ENCODE peak calls at places on chromosomes 1 and 21, in six cellular contexts. One of them, this sample, is unnamed.

GRCh38 chr21:44687671-44688070 is 5.7 kb upstream of the KRTAP12-1 start:
- DNase-seq in WTC11: no peak
- DNase-seq in HCT116: no peak
- DNase-seq in stimulated activated naive CD4-positive, alpha-beta T cell: no peak
- DNase-seq in activated CD4-positive, CD25-positive, alpha-beta regulatory T cell treated with anti-CD3 and anti-CD28 coated beads, Interleukin-2, amount 50 U/mL, for 16 hours: no peak
- DNase-seq in hepatocyte: no peak
- DNase-seq in this sample: no peak

GRCh38 chr1:234602334-234603220 is 7.4 kb downstream of the IRF2BP2 start:
- DNase-seq in stimulated activated naive CD4-positive, alpha-beta T cell: no peak
- DNase-seq in activated CD4-positive, CD25-positive, alpha-beta regulatory T cell treated with anti-CD3 and anti-CD28 coated beads, Interleukin-2, amount 50 U/mL, for 16 hours: no peak
- DNase-seq in WTC11: no peak
- DNase-seq in hepatocyte: peak; percentile 83
- DNase-seq in HCT116: peak; percentile 88
- DNase-seq in this sample: no peak

GRCh38 chr1:166675213-166675612 is 164.1 kb upstream of the POGK start:
- DNase-seq in activated CD4-positive, CD25-positive, alpha-beta regulatory T cell treated with anti-CD3 and anti-CD28 coated beads, Interleukin-2, amount 50 U/mL, for 16 hours: no peak
- DNase-seq in WTC11: no peak
- DNase-seq in stimulated activated naive CD4-positive, alpha-beta T cell: no peak
- DNase-seq in hepatocyte: no peak
- DNase-seq in HCT116: no peak
- DNase-seq in this sample: no peak

GRCh38 chr21:14752006-14752909 is 206.1 kb upstream of the SAMSN1 start:
- DNase-seq in hepatocyte: no peak
- DNase-seq in WTC11: no peak
- DNase-seq in activated CD4-positive, CD25-positive, alpha-beta regulatory T cell treated with anti-CD3 and anti-CD28 coated beads, Interleukin-2, amount 50 U/mL, for 16 hours: no peak
- DNase-seq in HCT116: no peak
- DNase-seq in stimulated activated naive CD4-positive, alpha-beta T cell: no peak
- DNase-seq in this sample: no peak

GRCh38 chr1:230899845-230900251 is 31.5 kb upstream of the C1orf198 start:
- DNase-seq in activated CD4-positive, CD25-positive, alpha-beta regulatory T cell treated with anti-CD3 and anti-CD28 coated beads, Interleukin-2, amount 50 U/mL, for 16 hours: no peak
- DNase-seq in hepatocyte: no peak
- DNase-seq in HCT116: no peak
- DNase-seq in WTC11: no peak
- DNase-seq in stimulated activated naive CD4-positive, alpha-beta T cell: no peak
- DNase-seq in this sample: no peak

GRCh38 chr1:184160942-184161698 is 109.6 kb downstream of the TSEN15 start:
- DNase-seq in hepatocyte: no peak
- DNase-seq in activated CD4-positive, CD25-positive, alpha-beta regulatory T cell treated with anti-CD3 and anti-CD28 coated beads, Interleukin-2, amount 50 U/mL, for 16 hours: no peak
- DNase-seq in HCT116: no peak
- DNase-seq in WTC11: no peak
- DNase-seq in stimulated activated naive CD4-positive, alpha-beta T cell: no peak
- DNase-seq in this sample: no peak

GRCh38 chr1:15167386-15167785 is 13.8 kb downstream of the TMEM51 start:
- DNase-seq in WTC11: no peak
- DNase-seq in hepatocyte: no peak
- DNase-seq in HCT116: no peak
- DNase-seq in activated CD4-positive, CD25-positive, alpha-beta regulatory T cell treated with anti-CD3 and anti-CD28 coated beads, Interleukin-2, amount 50 U/mL, for 16 hours: no peak
- DNase-seq in stimulated activated naive CD4-positive, alpha-beta T cell: no peak
- DNase-seq in this sample: no peak

GRCh38 chr1:244447024-244447423 is 4.7 kb downstream of the ADSS2 start:
- DNase-seq in hepatocyte: no peak
- DNase-seq in WTC11: no peak
- DNase-seq in activated CD4-positive, CD25-positive, alpha-beta regulatory T cell treated with anti-CD3 and anti-CD28 coated beads, Interleukin-2, amount 50 U/mL, for 16 hours: no peak
- DNase-seq in stimulated activated naive CD4-positive, alpha-beta T cell: no peak
- DNase-seq in HCT116: no peak
- DNase-seq in this sample: no peak

GRCh38 chr1:26965628-26966027 is 5.4 kb upstream of the KDF1 start:
- DNase-seq in WTC11: no peak
- DNase-seq in stimulated activated naive CD4-positive, alpha-beta T cell: no peak
- DNase-seq in hepatocyte: no peak
- DNase-seq in HCT116: no peak
- DNase-seq in activated CD4-positive, CD25-positive, alpha-beta regulatory T cell treated with anti-CD3 and anti-CD28 coated beads, Interleukin-2, amount 50 U/mL, for 16 hours: no peak
- DNase-seq in this sample: no peak

GRCh38 chr1:9900142-9901043 is 9.7 kb downstream of the CTNNBIP1 start:
- DNase-seq in stimulated activated naive CD4-positive, alpha-beta T cell: no peak
- DNase-seq in activated CD4-positive, CD25-positive, alpha-beta regulatory T cell treated with anti-CD3 and anti-CD28 coated beads, Interleukin-2, amount 50 U/mL, for 16 hours: no peak
- DNase-seq in WTC11: no peak
- DNase-seq in HCT116: no peak
- DNase-seq in hepatocyte: peak; percentile 73
- DNase-seq in this sample: no peak

GRCh38 chr1:1230656-1231399 is 973 bp downstream of the SDF4 start:
- DNase-seq in hepatocyte: peak; percentile 81
- DNase-seq in HCT116: peak; percentile 45
- DNase-seq in stimulated activated naive CD4-positive, alpha-beta T cell: no peak
- DNase-seq in activated CD4-positive, CD25-positive, alpha-beta regulatory T cell treated with anti-CD3 and anti-CD28 coated beads, Interleukin-2, amount 50 U/mL, for 16 hours: no peak
- DNase-seq in WTC11: no peak
- DNase-seq in this sample: no peak

GRCh38 chr21:26835027-26835713 is 10.0 kb downstream of the ADAMTS1 start:
- DNase-seq in HCT116: no peak
- DNase-seq in activated CD4-positive, CD25-positive, alpha-beta regulatory T cell treated with anti-CD3 and anti-CD28 coated beads, Interleukin-2, amount 50 U/mL, for 16 hours: no peak
- DNase-seq in hepatocyte: no peak
- DNase-seq in WTC11: no peak
- DNase-seq in stimulated activated naive CD4-positive, alpha-beta T cell: no peak
- DNase-seq in this sample: no peak

GRCh38 chr1:221715321-221716169 is 26.3 kb downstream of the DUSP10 start:
- DNase-seq in hepatocyte: peak; percentile 47
- DNase-seq in stimulated activated naive CD4-positive, alpha-beta T cell: no peak
- DNase-seq in WTC11: peak; percentile 58
- DNase-seq in HCT116: no peak
- DNase-seq in activated CD4-positive, CD25-positive, alpha-beta regulatory T cell treated with anti-CD3 and anti-CD28 coated beads, Interleukin-2, amount 50 U/mL, for 16 hours: no peak
- DNase-seq in this sample: peak; percentile 39

GRCh38 chr1:184074383-184074782 is 22.9 kb downstream of the TSEN15 start:
- DNase-seq in HCT116: no peak
- DNase-seq in WTC11: no peak
- DNase-seq in stimulated activated naive CD4-positive, alpha-beta T cell: no peak
- DNase-seq in activated CD4-positive, CD25-positive, alpha-beta regulatory T cell treated with anti-CD3 and anti-CD28 coated beads, Interleukin-2, amount 50 U/mL, for 16 hours: no peak
- DNase-seq in hepatocyte: no peak
- DNase-seq in this sample: no peak

GRCh38 chr1:58811303-58811702 is 27.5 kb upstream of the JUN start:
- DNase-seq in WTC11: no peak
- DNase-seq in HCT116: no peak
- DNase-seq in stimulated activated naive CD4-positive, alpha-beta T cell: no peak
- DNase-seq in hepatocyte: no peak
- DNase-seq in activated CD4-positive, CD25-positive, alpha-beta regulatory T cell treated with anti-CD3 and anti-CD28 coated beads, Interleukin-2, amount 50 U/mL, for 16 hours: no peak
- DNase-seq in this sample: no peak

GRCh38 chr1:54705153-54705552 is 10.5 kb upstream of the TTC4 start:
- DNase-seq in stimulated activated naive CD4-positive, alpha-beta T cell: no peak
- DNase-seq in hepatocyte: no peak
- DNase-seq in activated CD4-positive, CD25-positive, alpha-beta regulatory T cell treated with anti-CD3 and anti-CD28 coated beads, Interleukin-2, amount 50 U/mL, for 16 hours: no peak
- DNase-seq in HCT116: no peak
- DNase-seq in WTC11: no peak
- DNase-seq in this sample: no peak

This sample was measured in iPS-NIHi11.